ENCODE peak calls at places on chromosomes 4 and X, in six cellular contexts. One of them, this sample, is unnamed.

GRCh38 chr4:155402941-155403340 is 26.2 kb upstream of the MAP9 start:
- DNase-seq in PC-3: no peak
- DNase-seq in SK-N-SH: no peak
- DNase-seq in GM23338: no peak
- DNase-seq in OCI-LY7: no peak
- DNase-seq in hepatocyte: peak; percentile 41
- DNase-seq in this sample: no peak

GRCh38 chrX:135431886-135432285 is 10.1 kb downstream of the SMIM10L2A start:
- DNase-seq in PC-3: no peak
- DNase-seq in SK-N-SH: no peak
- DNase-seq in GM23338: no peak
- DNase-seq in OCI-LY7: no peak
- DNase-seq in hepatocyte: no peak
- DNase-seq in this sample: no peak

GRCh38 chr4:39044947-39045734 is 12.9 kb upstream of the TMEM156 start:
- DNase-seq in PC-3: no peak
- DNase-seq in SK-N-SH: peak; percentile 82
- DNase-seq in GM23338: peak; percentile 57
- DNase-seq in OCI-LY7: peak; percentile 63
- DNase-seq in hepatocyte: no peak
- DNase-seq in this sample: peak; percentile 80

GRCh38 chr4:111323496-111323895 is 700.6 kb upstream of the PITX2 start:
- DNase-seq in PC-3: peak; percentile 44
- DNase-seq in SK-N-SH: no peak
- DNase-seq in GM23338: no peak
- DNase-seq in OCI-LY7: no peak
- DNase-seq in hepatocyte: no peak
- DNase-seq in this sample: no peak

GRCh38 chrX:134173541-134174272 is 63.3 kb upstream of the CCDC160 start:
- DNase-seq in PC-3: no peak
- DNase-seq in SK-N-SH: peak; percentile 22
- DNase-seq in GM23338: peak; percentile 79
- DNase-seq in OCI-LY7: no peak
- DNase-seq in hepatocyte: no peak
- DNase-seq in this sample: peak; percentile 77

GRCh38 chr4:101393256-101393655 is 45.9 kb upstream of the PPP3CA start:
- DNase-seq in PC-3: peak; percentile 68
- DNase-seq in SK-N-SH: no peak
- DNase-seq in GM23338: no peak
- DNase-seq in OCI-LY7: no peak
- DNase-seq in hepatocyte: peak; percentile 19
- DNase-seq in this sample: no peak

GRCh38 chrX:115494133-115494532 is 66.8 kb upstream of the PLS3 start:
- DNase-seq in PC-3: peak; percentile 41
- DNase-seq in SK-N-SH: no peak
- DNase-seq in GM23338: no peak
- DNase-seq in OCI-LY7: no peak
- DNase-seq in hepatocyte: no peak
- DNase-seq in this sample: peak; percentile 62

GRCh38 chrX:107542500-107542899 is 85.8 kb upstream of the PRPS1 start:
- DNase-seq in PC-3: peak; percentile 48
- DNase-seq in SK-N-SH: peak; percentile 19
- DNase-seq in GM23338: peak; percentile 71
- DNase-seq in OCI-LY7: peak; percentile 27
- DNase-seq in hepatocyte: peak; percentile 30
- DNase-seq in this sample: peak; percentile 73

GRCh38 chr4:63728480-63729177 is 680.6 kb downstream of the TECRL start:
- DNase-seq in PC-3: no peak
- DNase-seq in SK-N-SH: no peak
- DNase-seq in GM23338: peak; percentile 44
- DNase-seq in OCI-LY7: no peak
- DNase-seq in hepatocyte: no peak
- DNase-seq in this sample: peak; percentile 51

GRCh38 chrX:122913134-122913533 is 270.9 kb upstream of the GRIA3 start:
- DNase-seq in PC-3: no peak
- DNase-seq in SK-N-SH: no peak
- DNase-seq in GM23338: no peak
- DNase-seq in OCI-LY7: no peak
- DNase-seq in hepatocyte: no peak
- DNase-seq in this sample: no peak

DNA sequence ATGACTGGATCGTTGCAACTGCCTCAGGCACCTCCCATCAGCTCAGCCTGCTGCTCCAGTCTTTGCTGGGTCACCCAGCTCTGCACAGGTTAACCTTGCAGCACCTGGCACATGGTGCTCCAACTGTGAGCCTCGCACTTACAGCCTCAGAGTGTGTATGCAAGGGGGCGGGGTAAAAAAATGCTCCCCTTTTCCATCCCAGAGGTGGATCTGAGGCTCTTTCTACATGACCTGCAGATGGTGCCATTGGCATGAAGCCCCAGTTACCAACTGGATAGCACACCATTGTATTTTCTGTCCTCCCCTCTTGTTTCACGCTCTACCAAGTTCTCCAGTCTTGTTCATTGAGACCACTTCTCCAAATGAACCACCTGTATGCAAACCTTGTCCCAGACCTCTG is 46.2 kb upstream of the TRPC3 start:
- DNase-seq in PC-3: peak; percentile 4
- DNase-seq in SK-N-SH: no peak
- DNase-seq in GM23338: peak; percentile 63
- DNase-seq in OCI-LY7: peak; percentile 1
- DNase-seq in hepatocyte: no peak
- DNase-seq in this sample: peak; percentile 13
- TF ChIP-seq EZH2phosphoT487 in PC-3: no peak
- TF ChIP-seq EZH2phosphoT487 in SK-N-SH: no peak
- TF ChIP-seq EZH2phosphoT487 in GM23338: no peak
- TF ChIP-seq EZH2phosphoT487 in OCI-LY7: no peak
- TF ChIP-seq EZH2phosphoT487 in hepatocyte: no peak
- TF ChIP-seq EZH2phosphoT487 in this sample: no peak

GRCh38 chr4:186204103-186204559 is 12.8 kb downstream of the CYP4V2 start:
- DNase-seq in PC-3: no peak
- DNase-seq in SK-N-SH: peak; percentile 61
- DNase-seq in GM23338: peak; percentile 52
- DNase-seq in OCI-LY7: no peak
- DNase-seq in hepatocyte: no peak
- DNase-seq in this sample: no peak
- H3K4me3 ChIP-seq in PC-3: no peak overlapping the region
- H3K4me3 ChIP-seq in SK-N-SH: peak overlapping the region; percentile 41
- H3K4me3 ChIP-seq in GM23338: peak overlapping the region; percentile 37
- H3K4me3 ChIP-seq in OCI-LY7: no peak overlapping the region
- H3K4me3 ChIP-seq in hepatocyte: no peak overlapping the region
- H3K4me3 ChIP-seq in this sample: no peak overlapping the region

DNA sequence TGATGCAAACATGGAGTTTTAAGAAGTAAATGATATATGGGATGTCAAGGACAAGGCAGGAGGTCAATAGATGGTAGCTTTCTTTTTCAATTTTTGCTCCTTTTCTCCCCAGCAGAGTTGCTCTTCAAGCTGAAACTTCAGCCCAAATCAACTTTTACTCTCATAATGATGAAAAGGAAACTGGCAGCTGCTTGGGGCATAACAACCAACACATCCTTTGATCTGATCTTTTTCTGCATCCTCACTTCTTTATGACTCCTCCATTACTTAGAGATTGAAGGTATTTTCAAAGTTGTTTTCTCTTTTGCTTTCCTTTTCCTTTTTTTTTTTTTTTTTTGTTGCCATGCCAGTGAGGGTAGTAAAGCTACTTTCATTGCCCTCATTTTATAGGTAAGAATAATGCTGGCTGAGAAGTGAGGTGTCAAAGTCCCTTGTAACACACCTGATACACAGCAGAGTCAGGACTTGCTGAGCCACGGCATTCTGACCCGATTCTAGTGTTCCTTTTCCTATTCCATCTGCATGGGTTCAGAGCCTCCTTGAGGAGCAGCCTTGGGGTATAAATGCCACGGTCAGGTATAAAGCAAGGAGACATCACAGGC is 26.9 kb downstream of the SLC2A9 start:
- DNase-seq in PC-3: no peak
- DNase-seq in SK-N-SH: no peak
- DNase-seq in GM23338: no peak
- DNase-seq in OCI-LY7: no peak
- DNase-seq in hepatocyte: no peak
- DNase-seq in this sample: no peak
- TF ChIP-seq EZH2phosphoT487 in PC-3: no peak
- TF ChIP-seq EZH2phosphoT487 in SK-N-SH: no peak
- TF ChIP-seq EZH2phosphoT487 in GM23338: no peak
- TF ChIP-seq EZH2phosphoT487 in OCI-LY7: no peak
- TF ChIP-seq EZH2phosphoT487 in hepatocyte: no peak
- TF ChIP-seq EZH2phosphoT487 in this sample: no peak

DNA sequence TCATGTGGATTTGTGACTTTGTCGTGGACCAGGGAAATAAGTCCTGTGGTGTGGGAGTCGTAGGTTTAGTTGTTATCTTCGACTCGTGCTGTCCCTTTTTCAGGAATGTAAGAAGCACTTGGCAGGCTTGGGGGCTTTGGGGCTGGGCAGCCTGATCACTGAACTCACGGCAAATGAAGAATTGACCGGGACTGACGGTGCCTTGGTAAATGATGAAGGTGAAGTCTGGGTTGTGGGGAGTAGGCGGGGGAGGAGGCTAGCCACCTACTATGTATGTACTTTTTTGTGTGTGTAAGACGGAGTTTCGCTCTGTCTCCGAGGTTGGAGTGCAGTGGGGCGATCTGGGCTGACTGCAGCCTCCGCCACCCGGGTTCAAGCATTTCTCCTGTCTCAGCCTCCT is 1.2 kb downstream of the TAF1 start:
- DNase-seq in PC-3: no peak
- DNase-seq in SK-N-SH: no peak
- DNase-seq in GM23338: no peak
- DNase-seq in OCI-LY7: no peak
- DNase-seq in hepatocyte: no peak
- DNase-seq in this sample: no peak
- H3K4me3 ChIP-seq in PC-3: peak overlapping the region; percentile 81
- H3K4me3 ChIP-seq in SK-N-SH: peak overlapping the region; percentile 63
- H3K4me3 ChIP-seq in GM23338: peak overlapping the region; percentile 67
- H3K4me3 ChIP-seq in OCI-LY7: peak overlapping the region; percentile 92
- H3K4me3 ChIP-seq in hepatocyte: peak overlapping the region; percentile 26
- H3K4me3 ChIP-seq in this sample: peak overlapping the region; percentile 58

GRCh38 chr4:48329976-48330375 is 11.4 kb upstream of the SLAIN2 start:
- DNase-seq in PC-3: peak; percentile 80
- DNase-seq in SK-N-SH: no peak
- DNase-seq in GM23338: no peak
- DNase-seq in OCI-LY7: no peak
- DNase-seq in hepatocyte: no peak
- DNase-seq in this sample: no peak

GRCh38 chr4:48333587-48333986 is 7.7 kb upstream of the SLAIN2 start:
- DNase-seq in PC-3: peak; percentile 47
- DNase-seq in SK-N-SH: no peak
- DNase-seq in GM23338: no peak
- DNase-seq in OCI-LY7: no peak
- DNase-seq in hepatocyte: no peak
- DNase-seq in this sample: no peak

GRCh38 chr4:48334236-48334635 is 7.1 kb upstream of the SLAIN2 start:
- DNase-seq in PC-3: no peak
- DNase-seq in SK-N-SH: no peak
- DNase-seq in GM23338: no peak
- DNase-seq in OCI-LY7: no peak
- DNase-seq in hepatocyte: no peak
- DNase-seq in this sample: no peak

GRCh38 chr4:48332661-48333060 is 8.7 kb upstream of the SLAIN2 start:
- DNase-seq in PC-3: no peak
- DNase-seq in SK-N-SH: no peak
- DNase-seq in GM23338: no peak
- DNase-seq in OCI-LY7: no peak
- DNase-seq in hepatocyte: no peak
- DNase-seq in this sample: no peak

DNA sequence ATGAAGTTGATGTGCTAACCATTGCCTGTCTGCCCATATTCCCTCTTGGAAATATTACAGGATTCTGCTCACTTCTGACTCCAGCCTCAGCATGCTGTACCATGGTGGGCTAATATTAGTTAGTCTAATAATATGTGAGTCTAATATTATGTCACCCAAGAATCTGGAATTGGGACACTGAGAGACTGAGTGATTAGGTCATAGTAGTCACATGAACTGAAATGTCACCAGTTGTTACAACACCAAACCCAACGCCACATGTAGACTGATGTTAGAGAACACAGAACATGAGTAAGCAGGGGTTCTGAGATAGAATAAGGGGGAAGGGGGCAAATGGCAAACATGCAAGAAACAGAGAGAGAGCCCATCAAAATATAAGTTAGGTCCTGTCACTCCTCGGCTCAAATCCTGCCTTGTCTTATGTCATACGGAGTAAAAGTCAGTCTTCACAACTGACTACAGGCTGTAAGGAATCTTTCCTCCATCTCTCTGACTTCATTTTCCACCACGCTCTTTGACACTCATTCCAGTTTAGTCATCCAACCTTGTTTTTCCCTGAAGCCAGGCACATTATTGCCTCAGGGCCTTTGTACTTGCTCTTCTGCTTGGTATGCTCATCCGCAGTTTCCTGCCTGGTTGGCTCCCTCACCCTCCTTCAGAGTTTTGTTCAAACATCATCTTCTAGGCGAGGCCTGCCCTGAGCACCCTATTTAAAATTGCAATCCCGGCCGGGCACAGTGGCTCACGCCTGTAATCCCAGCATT is 9.6 kb upstream of the SLAIN2 start:
- DNase-seq in PC-3: peak; percentile 69
- DNase-seq in SK-N-SH: no peak
- DNase-seq in GM23338: no peak
- DNase-seq in OCI-LY7: no peak
- DNase-seq in hepatocyte: peak; percentile 40
- DNase-seq in this sample: no peak
- TF ChIP-seq EZH2phosphoT487 in PC-3: no peak
- TF ChIP-seq EZH2phosphoT487 in SK-N-SH: no peak
- TF ChIP-seq EZH2phosphoT487 in GM23338: no peak
- TF ChIP-seq EZH2phosphoT487 in OCI-LY7: no peak
- TF ChIP-seq EZH2phosphoT487 in hepatocyte: no peak
- TF ChIP-seq EZH2phosphoT487 in this sample: no peak

GRCh38 chr4:18880850-18881249 is 859.3 kb upstream of the LCORL start:
- DNase-seq in PC-3: no peak
- DNase-seq in SK-N-SH: no peak
- DNase-seq in GM23338: no peak
- DNase-seq in OCI-LY7: no peak
- DNase-seq in hepatocyte: no peak
- DNase-seq in this sample: no peak

GRCh38 chr4:18882468-18882867 is 860.9 kb upstream of the LCORL start:
- DNase-seq in PC-3: peak; percentile 77
- DNase-seq in SK-N-SH: no peak
- DNase-seq in GM23338: peak; percentile 16
- DNase-seq in OCI-LY7: no peak
- DNase-seq in hepatocyte: peak; percentile 8
- DNase-seq in this sample: peak; percentile 3
- H3K4me3 ChIP-seq in PC-3: no peak overlapping the region
- H3K4me3 ChIP-seq in SK-N-SH: no peak overlapping the region
- H3K4me3 ChIP-seq in GM23338: no peak overlapping the region
- H3K4me3 ChIP-seq in OCI-LY7: no peak overlapping the region
- H3K4me3 ChIP-seq in hepatocyte: no peak overlapping the region
- H3K4me3 ChIP-seq in this sample: no peak overlapping the region

This sample was measured in neural progenitor cell.